ENCODE peak calls at places on chromosomes 13 and 19, in nine cellular contexts. E is ecto neural progenitor cell; L is hepatocyte; J is activated naive CD4-positive, alpha-beta T cell; V is GM23338; T is dorsolateral prefrontal cortex; K is frontal cortex; W is T1000; O is PC-3. H is an unnamed sample.
A peak's percentile ranks its signal among the peaks of the same experiment; 100 is the strongest.

GRCh38 chr19:46787331-46788100 is 878 bp downstream of the SLC1A5 start:
- DNase-seq in L (peak; percentile 82), W (peak; percentile 26), O (peak; percentile 28), K (no peak), V (peak; percentile 65), J (peak; percentile 19), E (peak; percentile 75), T (no peak), H (peak; percentile 58)

GRCh38 chr19:46951236-46951986 is 68.2 kb upstream of the NPAS1 start:
- DNase-seq in L (peak; percentile 84), T (no peak), W (peak; percentile 72), E (no peak), J (no peak), O (peak; percentile 94), V (no peak), K (no peak), H (peak; percentile 71)

GRCh38 chr13:24911135-24911524 is 147.2 kb downstream of the RNF17 start:
- DNase-seq in V (no peak), E (no peak), W (no peak), J (no peak), K (no peak), L (no peak), T (no peak), O (peak; percentile 91), H (peak; percentile 69)

GRCh38 chr13:84542348-84542747 is 660.1 kb upstream of the SLITRK1 start:
- DNase-seq in W (no peak), J (no peak), O (no peak), K (no peak), E (no peak), T (no peak), V (no peak), L (no peak), H (no peak)

GRCh38 chr19:1274081-1274851 is 1.1 kb upstream of the FAM174C start:
- DNase-seq in O (no peak), K (no peak), V (no peak), E (no peak), J (no peak), T (no peak), W (no peak), L (no peak), H (no peak)

GRCh38 chr13:43804461-43805070 is 17.8 kb upstream of the ENOX1 start:
- DNase-seq in J (no peak), O (peak; percentile 82), E (no peak), W (no peak), K (peak; percentile 30), V (peak; percentile 80), L (peak; percentile 77), T (no peak), H (peak; percentile 74)

GRCh38 chr19:56133858-56134654 is 7.0 kb upstream of the ZNF444 start:
- DNase-seq in E (no peak), V (no peak), W (peak; percentile 31), K (no peak), O (peak; percentile 36), J (no peak), T (no peak), L (no peak), H (no peak)

GRCh38 chr13:32330438-32330837 is 15.1 kb downstream of the BRCA2 start:
- DNase-seq in K (no peak), O (no peak), W (no peak), J (no peak), L (no peak), T (no peak), E (no peak), V (no peak), H (peak; percentile 75)

GRCh38 chr13:32246468-32246867 is 68.7 kb downstream of the ZAR1L start:
- DNase-seq in O (peak; percentile 74), L (peak; percentile 76), K (no peak), T (peak; percentile 29), W (no peak), J (no peak), E (peak; percentile 75), V (peak; percentile 93), H (peak; percentile 78)

GRCh38 chr13:109135018-109135417 is 505.6 kb downstream of the MYO16 start:
- DNase-seq in W (no peak), K (no peak), L (no peak), E (no peak), T (no peak), O (peak; percentile 17), V (no peak), J (no peak), H (no peak)